ENCODE peak calls at places on chromosome 1, in five cellular contexts. One of them, this sample, is unnamed.

GRCh38 chr1:32100359-32100758 is 7.5 kb upstream of the KPNA6 start:
- DNase-seq in RPMI8226: no peak
- DNase-seq in lung: no peak
- DNase-seq in activated CD4-positive, alpha-beta T cell treated with anti-CD3 and anti-CD28 coated beads, Interleukin-2, amount 50 U/mL, for 48 hours: no peak
- DNase-seq in T1000: no peak
- DNase-seq in this sample: no peak

GRCh38 chr1:112363636-112364035 is 32.4 kb upstream of the CTTNBP2NL start:
- DNase-seq in T1000: no peak
- DNase-seq in RPMI8226: no peak
- DNase-seq in lung: no peak
- DNase-seq in activated CD4-positive, alpha-beta T cell treated with anti-CD3 and anti-CD28 coated beads, Interleukin-2, amount 50 U/mL, for 48 hours: no peak
- DNase-seq in this sample: no peak

GRCh38 chr1:115402753-115403184 is 64.7 kb upstream of the NGF start:
- DNase-seq in lung: no peak
- DNase-seq in RPMI8226: no peak
- DNase-seq in activated CD4-positive, alpha-beta T cell treated with anti-CD3 and anti-CD28 coated beads, Interleukin-2, amount 50 U/mL, for 48 hours: no peak
- DNase-seq in T1000: no peak
- DNase-seq in this sample: no peak

GRCh38 chr1:220874201-220874655 is 5.0 kb upstream of the HLX start:
- DNase-seq in activated CD4-positive, alpha-beta T cell treated with anti-CD3 and anti-CD28 coated beads, Interleukin-2, amount 50 U/mL, for 48 hours: no peak
- DNase-seq in lung: no peak
- DNase-seq in T1000: no peak
- DNase-seq in RPMI8226: peak
- DNase-seq in this sample: no peak

GRCh38 chr1:222310830-222311229 is 237.1 kb downstream of the HHIPL2 start:
- DNase-seq in RPMI8226: peak
- DNase-seq in lung: no peak
- DNase-seq in activated CD4-positive, alpha-beta T cell treated with anti-CD3 and anti-CD28 coated beads, Interleukin-2, amount 50 U/mL, for 48 hours: no peak
- DNase-seq in T1000: no peak
- DNase-seq in this sample: no peak

GRCh38 chr1:78171736-78172590 is 126.2 kb downstream of the GIPC2 start:
- DNase-seq in T1000: no peak
- DNase-seq in RPMI8226: peak
- DNase-seq in lung: no peak
- DNase-seq in activated CD4-positive, alpha-beta T cell treated with anti-CD3 and anti-CD28 coated beads, Interleukin-2, amount 50 U/mL, for 48 hours: no peak
- DNase-seq in this sample: no peak

GRCh38 chr1:168834225-168834872 is 105.3 kb upstream of the DPT start:
- DNase-seq in lung: no peak
- DNase-seq in activated CD4-positive, alpha-beta T cell treated with anti-CD3 and anti-CD28 coated beads, Interleukin-2, amount 50 U/mL, for 48 hours: no peak
- DNase-seq in T1000: no peak
- DNase-seq in RPMI8226: no peak
- DNase-seq in this sample: no peak

GRCh38 chr1:44811714-44812151 is 3.4 kb downstream of the BTBD19 start:
- DNase-seq in RPMI8226: peak
- DNase-seq in T1000: no peak
- DNase-seq in activated CD4-positive, alpha-beta T cell treated with anti-CD3 and anti-CD28 coated beads, Interleukin-2, amount 50 U/mL, for 48 hours: no peak
- DNase-seq in lung: no peak
- DNase-seq in this sample: no peak

GRCh38 chr1:176102700-176103244 is 104.3 kb downstream of the COP1 start:
- DNase-seq in RPMI8226: no peak
- DNase-seq in lung: no peak
- DNase-seq in T1000: no peak
- DNase-seq in activated CD4-positive, alpha-beta T cell treated with anti-CD3 and anti-CD28 coated beads, Interleukin-2, amount 50 U/mL, for 48 hours: peak
- DNase-seq in this sample: no peak